ENCODE peak calls at places on chromosome 11, in seven cellular contexts. K is endothelial cell, Z is progenitor cell of endocrine pancreas, Q is fibroblast of pulmonary artery, M is uterus, D is MCF 10A, N is ovary. E is an unnamed sample.

GRCh38 chr11:444397-445144 is 2.8 kb upstream of the ANO9 start:
- DNase-seq in Q (peak), Z (no peak), D (no peak), K (no peak), M (no peak), N (peak), E (no peak)

GRCh38 chr11:69504576-69505420 is 23.3 kb downstream of the LINC01488 start:
- DNase-seq in K (no peak), N (no peak), D (no peak), Q (no peak), Z (no peak), M (no peak), E (no peak)

GRCh38 chr11:46120361-46120710 is 918 bp downstream of the PHF21A start:
- DNase-seq in N (peak), D (no peak), K (peak), M (peak), Q (no peak), Z (no peak), E (no peak)

GRCh38 chr11:70881948-70882715 is 370.2 kb downstream of the SHANK2 start:
- DNase-seq in D (no peak), Z (no peak), Q (no peak), K (no peak), N (no peak), M (no peak), E (no peak)

GRCh38 chr11:109371444-109372176 is 50.4 kb upstream of the C11orf87 start:
- DNase-seq in Z (no peak), D (no peak), K (peak), M (no peak), Q (peak), N (no peak), E (no peak)

GRCh38 chr11:12046636-12047236 is 38.3 kb upstream of the DKK3 start:
- DNase-seq in D (no peak), Q (no peak), K (no peak), N (no peak), M (no peak), Z (no peak), E (no peak)

GRCh38 chr11:89176938-89177337 is 737 bp upstream of the TYR start:
- DNase-seq in Q (no peak), N (no peak), Z (no peak), D (no peak), K (no peak), M (no peak), E (no peak)

GRCh38 chr11:134656861-134657540 is 245.0 kb upstream of the B3GAT1 start:
- DNase-seq in N (no peak), M (no peak), Z (no peak), Q (no peak), K (no peak), D (no peak), E (no peak)

GRCh38 chr11:63493127-63493526 is 2.2 kb upstream of the PLAAT5 start:
- DNase-seq in D (no peak), Z (no peak), N (no peak), K (no peak), M (no peak), Q (no peak), E (no peak)

GRCh38 chr11:128709402-128709801 is 15.5 kb downstream of the FLI1 start:
- DNase-seq in M (no peak), Z (no peak), N (no peak), Q (peak), K (peak), D (peak), E (no peak)

GRCh38 chr11:62573006-62573591 is 592 bp downstream of the EEF1G start:
- DNase-seq in N (no peak), Q (peak), D (peak), M (no peak), K (peak), Z (no peak), E (peak)

GRCh38 chr11:33383075-33383919 is 126.1 kb downstream of the HIPK3 start:
- DNase-seq in Z (no peak), K (no peak), N (no peak), D (no peak), M (no peak), Q (no peak), E (no peak)

GRCh38 chr11:62791501-62792192 is at the start of gene TMEM223:
- DNase-seq in M (peak), Q (peak), K (peak), Z (peak), N (peak), D (peak), E (peak)

GRCh38 chr11:12674936-12675696 is 895 bp downstream of the TEAD1 start:
- DNase-seq in N (peak), D (peak), M (peak), Z (peak), K (peak), Q (peak), E (no peak)

GRCh38 chr11:115525600-115526006 is 21.4 kb upstream of the CADM1 start:
- DNase-seq in N (no peak), D (no peak), Q (no peak), Z (no peak), M (no peak), K (no peak), E (no peak)

GRCh38 chr11:748007-748359 is 719 bp downstream of the TALDO1 start:
- DNase-seq in N (no peak), Z (no peak), Q (no peak), M (no peak), D (no peak), K (no peak), E (no peak)

GRCh38 chr11:11332141-11332710 is 20.8 kb downstream of the CSNK2A3 start:
- DNase-seq in M (no peak), Q (no peak), N (no peak), Z (no peak), D (peak), K (no peak), E (no peak)

GRCh38 chr11:112730591-112730990 is 230.6 kb upstream of the NCAM1 start:
- DNase-seq in M (no peak), Z (no peak), N (no peak), K (no peak), Q (no peak), D (no peak), E (no peak)

GRCh38 chr11:35682230-35683195 is 19.9 kb downstream of the TRIM44 start:
- DNase-seq in N (no peak), M (no peak), Z (no peak), Q (peak), D (no peak), K (no peak), E (no peak)

GRCh38 chr11:10455637-10456487 is 798 bp downstream of the AMPD3 start:
- DNase-seq in M (peak), N (no peak), D (peak), Z (no peak), K (peak), Q (peak), E (peak)

GRCh38 chr11:4041731-4042391 is 52.7 kb upstream of the RRM1 start:
- DNase-seq in Z (no peak), K (no peak), N (no peak), M (no peak), D (no peak), Q (no peak), E (no peak)

GRCh38 chr11:118497831-118498230 is 29.4 kb upstream of the TTC36 start:
- DNase-seq in K (no peak), Q (peak), M (no peak), N (no peak), D (no peak), Z (no peak), E (no peak)
- TF ChIP-seq CTCF in K (no peak), Q (no peak), M (no peak), N (no peak), D (no peak), Z (no peak), E (no peak)

DNA sequence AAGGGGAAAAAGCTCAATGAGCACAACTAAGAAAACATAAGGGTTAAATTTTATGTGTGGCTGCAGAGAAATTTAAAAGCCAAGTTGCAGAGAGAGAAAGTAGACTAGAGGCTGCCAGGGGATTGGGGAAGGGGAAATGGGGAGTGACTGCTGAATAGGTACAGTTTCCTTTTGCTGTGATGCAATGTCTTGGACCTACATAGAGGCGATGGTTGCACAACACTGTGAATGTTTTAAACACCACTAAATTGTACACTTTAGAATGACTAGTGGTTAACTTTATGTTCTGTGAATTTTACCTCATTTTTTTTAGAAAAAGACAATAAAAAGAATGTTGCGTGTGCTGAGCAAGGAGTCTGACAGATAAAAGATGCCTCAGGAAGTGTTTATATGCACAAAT is 36.5 kb downstream of the TENM4 start:
- DNase-seq in N (no peak), Z (no peak), M (peak), K (no peak), D (peak), Q (peak), E (no peak)
- TF ChIP-seq CTCF in N (no peak), Z (no peak), M (no peak), K (no peak), D (no peak), Q (no peak), E (no peak)

GRCh38 chr11:65419773-65420481 is 2.7 kb upstream of the NEAT1 start:
- DNase-seq in Z (no peak), M (peak), K (peak), D (peak), Q (peak), N (peak), E (no peak)

GRCh38 chr11:65422104-65422632 is 430 bp upstream of the NEAT1 start:
- DNase-seq in M (peak), K (peak), D (peak), Q (peak), Z (peak), N (peak), E (peak)

GRCh38 chr11:65422633-65423515 is at the start of gene NEAT1:
- DNase-seq in Z (peak), M (peak), N (peak), Q (peak), K (peak), D (peak), E (peak)

GRCh38 chr11:65420506-65421203 is 1.9 kb upstream of the NEAT1 start:
- DNase-seq in Z (no peak), M (no peak), N (no peak), Q (no peak), D (no peak), K (no peak), E (no peak)

GRCh38 chr11:65421204-65422103 is 1.1 kb upstream of the NEAT1 start:
- DNase-seq in N (peak), D (peak), Z (no peak), Q (peak), K (no peak), M (peak), E (peak)
- TF ChIP-seq CTCF in N (no peak), D (no peak), Z (no peak), Q (no peak), K (no peak), M (no peak), E (no peak)

DNA sequence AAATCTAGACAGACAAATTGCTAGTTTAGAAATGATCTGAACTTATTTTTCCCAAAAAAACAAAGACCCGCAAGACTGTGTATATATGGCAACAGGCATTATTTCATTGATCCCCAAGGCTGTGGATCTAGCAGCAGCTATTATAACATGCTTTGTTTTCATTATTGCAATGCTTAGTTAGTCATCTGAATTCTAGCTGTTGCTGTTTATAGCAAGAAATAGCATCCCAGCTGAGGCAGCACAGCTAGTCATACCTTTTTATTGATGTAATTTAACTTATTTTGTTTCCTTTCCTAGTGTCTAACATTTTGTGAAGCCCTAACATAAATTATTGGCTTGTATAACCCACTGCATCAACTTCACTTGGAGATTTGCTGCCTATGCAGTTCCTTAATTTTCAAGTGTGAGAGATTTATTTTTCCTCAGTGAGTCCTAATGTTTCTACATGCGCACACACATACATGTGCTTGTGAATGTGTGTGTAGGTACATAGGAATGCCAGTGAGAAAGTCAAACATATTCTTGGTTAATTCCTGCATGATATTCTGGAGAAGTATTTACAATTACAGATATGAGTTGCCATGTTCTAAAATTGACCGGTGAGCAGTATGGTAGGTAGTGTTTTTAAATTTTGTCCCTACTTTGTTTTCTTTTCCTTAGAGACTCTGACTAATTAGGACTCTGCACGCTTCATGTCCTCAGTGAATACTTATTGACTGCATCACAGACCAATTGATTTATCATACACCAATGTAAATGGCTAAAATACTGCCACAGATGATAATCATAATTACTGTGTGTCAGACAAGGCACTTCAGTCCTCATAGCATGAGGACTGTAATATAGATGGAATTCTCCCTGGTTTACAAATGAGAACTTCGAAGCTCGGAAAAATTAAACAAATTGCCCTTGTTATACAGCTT is 119.3 kb downstream of the WNT11 start:
- DNase-seq in M (no peak), Z (no peak), K (no peak), N (no peak), Q (peak), D (no peak), E (no peak)
- TF ChIP-seq CTCF in M (no peak), Z (no peak), K (no peak), N (no peak), Q (no peak), D (no peak), E (no peak)

GRCh38 chr11:34619062-34619516 is 1.8 kb upstream of the EHF start:
- DNase-seq in D (no peak), Q (no peak), K (no peak), N (no peak), Z (no peak), M (no peak), E (no peak)
- TF ChIP-seq CTCF in D (no peak), Q (no peak), K (no peak), N (no peak), Z (no peak), M (no peak), E (no peak)

GRCh38 chr11:18704698-18705097 is 6.1 kb downstream of the TMEM86A start:
- DNase-seq in N (no peak), Z (no peak), Q (no peak), D (no peak), K (no peak), M (no peak), E (no peak)
- TF ChIP-seq CTCF in N (no peak), Z (no peak), Q (no peak), D (no peak), K (no peak), M (no peak), E (no peak)

GRCh38 chr11:117772360-117772759 is 24.7 kb downstream of the DSCAML1 start:
- DNase-seq in M (no peak), Q (no peak), K (no peak), Z (no peak), N (no peak), D (no peak), E (no peak)
- TF ChIP-seq CTCF in M (no peak), Q (no peak), K (no peak), Z (no peak), N (no peak), D (no peak), E (no peak)